ENCODE peak calls at places on chromosome 19, in ten cellular contexts. D is lower leg skin, K is body of pancreas, Z is stomach, N is GM12891, J is Peyer's patch, U is breast epithelium, P is uterus, I is IMR-90, S is HCT116. V is an unnamed sample.

GRCh38 chr19:1279782-1280341 is 4.5 kb downstream of the FAM174C start:
- DNase-seq in K (peak), N (peak), U (peak), Z (peak), D (peak), S (peak), P (peak), J (peak), I (peak), V (peak)

GRCh38 chr19:14542721-14543328 is 13.4 kb downstream of the TECR start:
- DNase-seq in J (no peak), K (no peak), N (no peak), I (no peak), U (no peak), D (no peak), Z (no peak), P (no peak), S (no peak), V (no peak)

GRCh38 chr19:48739835-48740704 is at the start of gene RASIP1:
- DNase-seq in Z (no peak), D (no peak), J (no peak), K (peak), I (no peak), N (no peak), U (no peak), P (peak), S (no peak), V (no peak)

GRCh38 chr19:19053508-19054314 is 10.1 kb upstream of the SLC25A42 start:
- DNase-seq in U (no peak), Z (peak), K (peak), N (peak), D (no peak), P (peak), S (peak), I (peak), J (peak), V (peak)

GRCh38 chr19:48928164-48929005 is 5.1 kb upstream of the DHDH start:
- DNase-seq in I (peak), K (peak), D (no peak), U (no peak), P (no peak), J (no peak), Z (peak), S (no peak), N (no peak), V (no peak)

GRCh38 chr19:42081584-42082258 is 5.8 kb downstream of the ZNF574 start:
- DNase-seq in I (peak), N (no peak), Z (no peak), D (no peak), K (peak), S (no peak), P (no peak), J (no peak), U (no peak), V (peak)

GRCh38 chr19:49125025-49125731 is 5.8 kb downstream of the PPFIA3 start:
- DNase-seq in Z (no peak), S (no peak), D (no peak), K (no peak), J (peak), I (no peak), P (no peak), U (no peak), N (no peak), V (no peak)

GRCh38 chr19:8069116-8069973 is 16.8 kb downstream of the CCL25 start:
- DNase-seq in N (no peak), D (no peak), K (no peak), U (no peak), I (no peak), Z (no peak), P (no peak), S (no peak), J (peak), V (peak)

GRCh38 chr19:3375221-3376088 is 9.1 kb downstream of the NFIC start:
- DNase-seq in J (peak), Z (peak), U (peak), I (peak), D (peak), N (no peak), K (peak), S (no peak), P (peak), V (no peak)

GRCh38 chr19:38142176-38143035 is 81.6 kb downstream of the DPF1 start:
- DNase-seq in S (no peak), N (peak), K (peak), Z (peak), U (no peak), P (peak), J (peak), D (peak), I (peak), V (peak)

GRCh38 chr19:38090561-38090960 is 133.5 kb downstream of the DPF1 start:
- DNase-seq in P (no peak), D (no peak), U (no peak), K (peak), Z (no peak), I (no peak), J (no peak), N (no peak), S (no peak), V (no peak)

GRCh38 chr19:34134190-34135032 is 37.9 kb upstream of the LSM14A start:
- DNase-seq in U (peak), K (peak), I (peak), Z (peak), P (peak), N (peak), D (peak), J (peak), S (peak), V (peak)
- TF ChIP-seq POLR2A in U (peak), K (peak), I (no peak), Z (peak), P (peak), N (peak), D (no peak), J (peak), S (peak), V (peak)

GRCh38 chr19:29598036-29598435 is 8.0 kb upstream of the POP4 start:
- DNase-seq in N (no peak), I (no peak), J (peak), K (no peak), D (no peak), S (no peak), U (no peak), P (no peak), Z (no peak), V (no peak)
- TF ChIP-seq POLR2A in N (no peak), I (no peak), J (no peak), K (no peak), D (no peak), S (no peak), U (no peak), P (no peak), Z (no peak), V (no peak)

GRCh38 chr19:11035441-11036377 is 53.6 kb upstream of the LDLR start:
- DNase-seq in Z (peak), J (peak), P (peak), S (peak), D (peak), K (peak), I (peak), N (peak), U (peak), V (peak)
- TF ChIP-seq POLR2A in Z (no peak), J (no peak), P (peak), S (no peak), D (no peak), K (no peak), I (no peak), N (peak), U (no peak), V (no peak)

GRCh38 chr19:44871809-44872208 is 19.2 kb upstream of the TOMM40 start:
- DNase-seq in I (no peak), Z (no peak), N (no peak), U (no peak), P (no peak), D (no peak), K (no peak), S (no peak), J (no peak), V (no peak)

GRCh38 chr19:44875666-44876418 is 15.2 kb upstream of the TOMM40 start:
- DNase-seq in Z (no peak), K (peak), S (no peak), I (peak), N (no peak), P (no peak), J (no peak), D (no peak), U (no peak), V (no peak)

GRCh38 chr19:44872661-44873060 is 18.4 kb upstream of the TOMM40 start:
- DNase-seq in U (no peak), N (no peak), D (no peak), Z (no peak), P (no peak), I (no peak), S (no peak), K (no peak), J (no peak), V (no peak)

GRCh38 chr19:44876930-44877530 is 14.0 kb upstream of the TOMM40 start:
- DNase-seq in I (no peak), J (no peak), Z (no peak), D (no peak), U (no peak), P (no peak), K (no peak), S (no peak), N (no peak), V (no peak)

GRCh38 chr19:44874317-44874716 is 16.7 kb upstream of the TOMM40 start:
- DNase-seq in N (no peak), Z (no peak), D (no peak), K (no peak), P (no peak), J (no peak), U (no peak), S (no peak), I (no peak), V (no peak)
- TF ChIP-seq POLR2A in N (no peak), Z (no peak), D (no peak), K (no peak), P (no peak), J (no peak), U (no peak), S (no peak), I (no peak), V (no peak)

GRCh38 chr19:53868892-53869804 is 1.5 kb downstream of the MYADM start:
- DNase-seq in N (peak), K (peak), U (peak), Z (peak), D (peak), S (peak), P (peak), J (peak), I (peak), V (peak)
- TF ChIP-seq POLR2A in N (no peak), K (peak), U (peak), Z (no peak), D (peak), S (no peak), P (peak), J (no peak), I (peak), V (no peak)

GRCh38 chr19:35767288-35768081 is 7.9 kb upstream of the ARHGAP33 start:
- DNase-seq in J (no peak), P (no peak), D (no peak), I (no peak), U (no peak), K (peak), N (no peak), S (no peak), Z (no peak), V (no peak)
- TF ChIP-seq POLR2A in J (no peak), P (no peak), D (no peak), I (no peak), U (no peak), K (no peak), N (no peak), S (no peak), Z (no peak), V (no peak)

GRCh38 chr19:47020992-47021496 is 1.4 kb downstream of the NPAS1 start:
- DNase-seq in U (no peak), P (no peak), J (no peak), S (no peak), Z (no peak), K (no peak), N (no peak), I (no peak), D (no peak), V (peak)
- TF ChIP-seq POLR2A in U (no peak), P (no peak), J (no peak), S (no peak), Z (no peak), K (no peak), N (no peak), I (no peak), D (no peak), V (no peak)

GRCh38 chr19:53333466-53334449 is at the start of gene ZNF845:
- DNase-seq in K (peak), J (peak), I (peak), Z (peak), D (peak), P (peak), S (peak), N (peak), U (peak), V (peak)
- TF ChIP-seq POLR2A in K (peak), J (peak), I (peak), Z (no peak), D (no peak), P (peak), S (no peak), N (peak), U (peak), V (peak)

GRCh38 chr19:40609561-40610395 is 8.6 kb downstream of the LTBP4 start:
- DNase-seq in D (peak), Z (peak), J (peak), I (no peak), U (peak), K (peak), S (peak), N (peak), P (peak), V (peak)
- TF ChIP-seq POLR2A in D (no peak), Z (no peak), J (peak), I (no peak), U (no peak), K (peak), S (no peak), N (no peak), P (no peak), V (peak)

DNA sequence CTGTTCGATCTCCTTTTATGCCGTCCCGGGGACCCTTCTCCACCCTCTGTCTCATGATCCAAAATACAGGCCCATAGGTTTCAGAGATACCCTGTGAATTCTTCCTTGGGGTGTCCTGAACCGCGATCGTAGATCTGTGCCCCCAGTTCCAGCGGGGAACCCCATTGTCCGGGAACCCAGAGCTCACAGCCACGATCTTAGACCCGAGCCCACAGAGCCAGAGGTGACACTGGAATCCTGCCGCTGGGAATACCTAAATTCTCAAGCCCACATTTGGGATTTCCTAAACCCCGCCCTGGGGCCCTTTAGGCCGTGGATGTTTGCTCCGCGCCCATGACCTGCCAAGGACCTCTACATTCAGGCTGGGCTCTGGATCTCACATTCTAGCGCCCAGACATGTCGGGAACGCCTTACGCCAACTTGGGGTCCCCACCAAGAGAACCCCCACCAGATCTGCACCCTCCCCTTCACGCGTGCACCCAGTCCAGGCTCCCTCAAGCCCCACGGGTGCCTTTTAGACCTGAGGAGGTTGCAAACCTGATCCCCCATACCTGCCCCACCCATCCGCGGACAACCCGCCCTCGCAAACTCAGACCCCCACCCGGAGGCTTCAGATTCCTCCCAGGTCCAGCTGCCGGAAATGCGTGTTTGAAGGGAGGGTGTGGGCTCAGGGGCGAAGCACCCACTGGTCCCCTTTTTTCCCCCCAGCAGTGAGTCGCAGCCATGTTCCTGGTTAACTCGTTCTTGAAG is 598 bp downstream of the CAPNS1 start:
- DNase-seq in P (peak), J (peak), N (peak), Z (peak), S (no peak), D (no peak), K (peak), U (no peak), I (peak), V (peak)
- TF ChIP-seq POLR2A in P (no peak), J (no peak), N (no peak), Z (no peak), S (no peak), D (no peak), K (no peak), U (no peak), I (no peak), V (peak)